ENCODE peak calls at places on chromosomes 2 and 18, in seven cellular contexts. One of them, this sample, is unnamed.

GRCh38 chr2:105933906-105934305 is 189.2 kb downstream of the NCK2 start:
- DNase-seq in WTC11: no peak
- DNase-seq in HCT116: no peak
- DNase-seq in SK-N-SH: no peak
- DNase-seq in H1: no peak
- DNase-seq in HepG2: no peak
- DNase-seq in A549: no peak
- DNase-seq in this sample: no peak

GRCh38 chr2:168130302-168130701 is 117.1 kb downstream of the STK39 start:
- DNase-seq in A549: no peak
- DNase-seq in H1: no peak
- DNase-seq in WTC11: no peak
- DNase-seq in SK-N-SH: no peak
- DNase-seq in HCT116: no peak
- DNase-seq in HepG2: no peak
- DNase-seq in this sample: no peak

GRCh38 chr2:218396688-218397501 is 2.8 kb upstream of the CTDSP1 start:
- DNase-seq in HCT116: no peak
- DNase-seq in SK-N-SH: peak
- DNase-seq in WTC11: peak
- DNase-seq in HepG2: peak
- DNase-seq in A549: peak
- DNase-seq in H1: no peak
- DNase-seq in this sample: peak

GRCh38 chr2:74834806-74835755 is 1.2 kb downstream of the HK2 start:
- DNase-seq in H1: peak
- DNase-seq in HepG2: peak
- DNase-seq in SK-N-SH: peak
- DNase-seq in A549: no peak
- DNase-seq in HCT116: no peak
- DNase-seq in WTC11: peak
- DNase-seq in this sample: peak

GRCh38 chr2:107376910-107377309 is 449.8 kb upstream of the RGPD4 start:
- DNase-seq in HepG2: no peak
- DNase-seq in H1: no peak
- DNase-seq in HCT116: no peak
- DNase-seq in SK-N-SH: no peak
- DNase-seq in A549: no peak
- DNase-seq in WTC11: no peak
- DNase-seq in this sample: no peak

GRCh38 chr2:232444409-232445148 is 11.4 kb upstream of the ALPI start:
- DNase-seq in SK-N-SH: peak
- DNase-seq in WTC11: peak
- DNase-seq in H1: peak
- DNase-seq in HCT116: peak
- DNase-seq in HepG2: peak
- DNase-seq in A549: peak
- DNase-seq in this sample: peak

GRCh38 chr2:12330916-12331315 is 385.8 kb upstream of the TRIB2 start:
- DNase-seq in HepG2: no peak
- DNase-seq in H1: no peak
- DNase-seq in A549: no peak
- DNase-seq in WTC11: no peak
- DNase-seq in HCT116: no peak
- DNase-seq in SK-N-SH: no peak
- DNase-seq in this sample: no peak

GRCh38 chr2:211901226-211901625 is 637.4 kb downstream of the ERBB4 start:
- DNase-seq in HCT116: no peak
- DNase-seq in H1: no peak
- DNase-seq in SK-N-SH: no peak
- DNase-seq in WTC11: no peak
- DNase-seq in A549: no peak
- DNase-seq in HepG2: no peak
- DNase-seq in this sample: no peak

GRCh38 chr2:63614448-63614968 is 25.7 kb downstream of the MDH1 start:
- DNase-seq in SK-N-SH: no peak
- DNase-seq in HCT116: peak
- DNase-seq in H1: no peak
- DNase-seq in A549: peak
- DNase-seq in HepG2: peak
- DNase-seq in WTC11: no peak
- DNase-seq in this sample: no peak

GRCh38 chr18:79026491-79026890 is 42.7 kb upstream of the ATP9B start:
- DNase-seq in WTC11: peak
- DNase-seq in H1: no peak
- DNase-seq in HCT116: no peak
- DNase-seq in A549: no peak
- DNase-seq in SK-N-SH: no peak
- DNase-seq in HepG2: no peak
- DNase-seq in this sample: no peak

GRCh38 chr2:27954771-27955384 is 64.3 kb downstream of the BABAM2 start:
- DNase-seq in HCT116: no peak
- DNase-seq in SK-N-SH: no peak
- DNase-seq in WTC11: no peak
- DNase-seq in A549: peak
- DNase-seq in HepG2: peak
- DNase-seq in H1: no peak
- DNase-seq in this sample: peak

GRCh38 chr18:23900979-23901378 is 113.6 kb upstream of the TTC39C start:
- DNase-seq in SK-N-SH: no peak
- DNase-seq in WTC11: peak
- DNase-seq in HepG2: no peak
- DNase-seq in HCT116: no peak
- DNase-seq in A549: no peak
- DNase-seq in H1: no peak
- DNase-seq in this sample: no peak

GRCh38 chr2:110725859-110726258 is 6.5 kb upstream of the ACOXL start:
- DNase-seq in SK-N-SH: no peak
- DNase-seq in WTC11: no peak
- DNase-seq in A549: no peak
- DNase-seq in HepG2: no peak
- DNase-seq in H1: no peak
- DNase-seq in HCT116: no peak
- DNase-seq in this sample: no peak

GRCh38 chr18:48629730-48630324 is 91.0 kb downstream of the CTIF start:
- DNase-seq in HepG2: peak
- DNase-seq in SK-N-SH: peak
- DNase-seq in HCT116: peak
- DNase-seq in WTC11: no peak
- DNase-seq in A549: peak
- DNase-seq in H1: no peak
- DNase-seq in this sample: no peak

GRCh38 chr2:119697290-119698013 is 18.5 kb downstream of the TMEM177 start:
- DNase-seq in H1: no peak
- DNase-seq in HepG2: no peak
- DNase-seq in SK-N-SH: no peak
- DNase-seq in A549: no peak
- DNase-seq in WTC11: no peak
- DNase-seq in HCT116: no peak
- DNase-seq in this sample: no peak

GRCh38 chr18:46468431-46469180 is 188.4 kb downstream of the LOXHD1 start:
- DNase-seq in WTC11: no peak
- DNase-seq in HCT116: no peak
- DNase-seq in H1: no peak
- DNase-seq in A549: no peak
- DNase-seq in HepG2: no peak
- DNase-seq in SK-N-SH: no peak
- DNase-seq in this sample: no peak

GRCh38 chr2:145116834-145117233 is 596.9 kb upstream of the ZEB2 start:
- DNase-seq in WTC11: no peak
- DNase-seq in A549: no peak
- DNase-seq in SK-N-SH: no peak
- DNase-seq in HepG2: no peak
- DNase-seq in H1: no peak
- DNase-seq in HCT116: no peak
- DNase-seq in this sample: no peak
- TF ChIP-seq CTCF in WTC11: no peak
- TF ChIP-seq CTCF in A549: no peak
- TF ChIP-seq CTCF in SK-N-SH: no peak
- TF ChIP-seq CTCF in HepG2: no peak
- TF ChIP-seq CTCF in H1: no peak
- TF ChIP-seq CTCF in HCT116: no peak
- TF ChIP-seq CTCF in this sample: no peak

GRCh38 chr2:50433635-50434034 is 598.3 kb downstream of the NRXN1 start:
- DNase-seq in H1: no peak
- DNase-seq in HCT116: no peak
- DNase-seq in SK-N-SH: no peak
- DNase-seq in HepG2: no peak
- DNase-seq in WTC11: no peak
- DNase-seq in A549: no peak
- DNase-seq in this sample: no peak

DNA sequence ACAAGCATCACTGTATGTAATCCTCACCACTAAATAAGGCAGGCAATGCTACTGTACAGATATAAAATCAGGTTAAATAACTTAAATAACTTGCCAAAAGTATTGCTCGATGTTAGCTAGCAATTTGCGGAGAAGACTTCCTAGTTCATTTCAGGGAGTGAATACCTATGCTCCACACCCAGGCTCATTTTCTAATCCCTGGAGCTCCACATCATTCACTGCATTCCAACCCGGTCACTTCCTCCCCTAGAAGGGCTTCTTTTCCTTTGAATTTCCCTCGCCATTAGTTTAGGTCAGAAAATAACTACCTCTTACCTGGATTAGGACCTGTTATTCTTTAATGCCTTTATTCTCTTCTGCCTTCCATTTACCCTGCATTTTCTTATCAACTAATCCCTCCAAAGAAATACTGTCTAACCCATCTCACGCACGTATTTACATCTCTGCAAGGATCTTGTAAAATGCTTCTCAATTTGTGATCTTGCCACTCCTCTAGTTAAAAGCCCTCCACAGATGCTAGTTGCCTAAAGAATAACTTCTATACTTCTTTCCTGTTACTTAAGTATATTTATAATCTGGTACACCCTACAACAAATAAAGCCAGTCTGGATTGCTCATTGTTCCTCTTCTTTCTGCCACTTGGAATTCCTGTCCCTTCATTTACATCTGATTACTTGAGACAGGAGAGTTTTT is 599.8 kb downstream of the NRXN1 start:
- DNase-seq in HepG2: no peak
- DNase-seq in A549: no peak
- DNase-seq in WTC11: no peak
- DNase-seq in H1: no peak
- DNase-seq in HCT116: no peak
- DNase-seq in SK-N-SH: no peak
- DNase-seq in this sample: no peak
- TF ChIP-seq MAX in HepG2: no peak
- TF ChIP-seq MAX in A549: no peak
- TF ChIP-seq MAX in WTC11: no peak
- TF ChIP-seq MAX in H1: no peak
- TF ChIP-seq MAX in HCT116: no peak
- TF ChIP-seq MAX in SK-N-SH: no peak
- TF ChIP-seq MAX in this sample: no peak

GRCh38 chr2:88022522-88022921 is 6.2 kb upstream of the RNU2-63P start:
- DNase-seq in HCT116: no peak
- DNase-seq in H1: no peak
- DNase-seq in SK-N-SH: no peak
- DNase-seq in HepG2: no peak
- DNase-seq in A549: no peak
- DNase-seq in WTC11: no peak
- DNase-seq in this sample: no peak

GRCh38 chr2:88018969-88019368 is 2.6 kb upstream of the RNU2-63P start:
- DNase-seq in H1: no peak
- DNase-seq in WTC11: no peak
- DNase-seq in SK-N-SH: no peak
- DNase-seq in HCT116: no peak
- DNase-seq in HepG2: no peak
- DNase-seq in A549: no peak
- DNase-seq in this sample: no peak

GRCh38 chr2:88016086-88016947 is at the start of gene RNU2-63P:
- DNase-seq in WTC11: peak
- DNase-seq in A549: peak
- DNase-seq in H1: peak
- DNase-seq in HepG2: peak
- DNase-seq in HCT116: peak
- DNase-seq in SK-N-SH: peak
- DNase-seq in this sample: peak

GRCh38 chr2:88016948-88017779 is 817 bp upstream of the RNU2-63P start:
- DNase-seq in SK-N-SH: peak
- DNase-seq in HCT116: peak
- DNase-seq in HepG2: peak
- DNase-seq in WTC11: peak
- DNase-seq in H1: no peak
- DNase-seq in A549: peak
- DNase-seq in this sample: peak

DNA sequence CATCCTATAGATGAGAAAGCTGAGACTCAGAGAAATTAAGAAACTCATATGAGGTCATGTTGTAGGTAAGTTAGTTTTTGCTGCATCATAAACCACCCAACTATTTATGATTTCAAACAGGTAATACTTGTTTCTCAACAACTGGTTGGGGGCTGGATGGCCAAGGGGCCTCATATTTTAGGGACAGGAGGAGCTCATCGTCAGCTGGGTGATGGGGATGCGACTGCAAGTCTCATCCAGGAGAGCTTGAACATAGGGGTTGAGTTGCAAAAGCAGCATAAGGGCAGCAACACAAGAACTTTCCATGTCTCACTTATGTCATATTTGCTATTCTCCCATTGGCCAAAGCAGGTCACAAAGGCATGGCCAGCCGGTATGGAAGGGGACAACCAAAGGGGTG is 3.6 kb upstream of the RNU2-63P start:
- DNase-seq in WTC11: no peak
- DNase-seq in SK-N-SH: no peak
- DNase-seq in HepG2: no peak
- DNase-seq in H1: no peak
- DNase-seq in A549: no peak
- DNase-seq in HCT116: no peak
- DNase-seq in this sample: no peak
- TF ChIP-seq CTCF in WTC11: no peak
- TF ChIP-seq CTCF in SK-N-SH: no peak
- TF ChIP-seq CTCF in HepG2: no peak
- TF ChIP-seq CTCF in H1: no peak
- TF ChIP-seq CTCF in A549: no peak
- TF ChIP-seq CTCF in HCT116: no peak
- TF ChIP-seq CTCF in this sample: no peak

GRCh38 chr2:240295256-240296103 is 140.0 kb upstream of the GPC1 start:
- DNase-seq in HepG2: no peak
- DNase-seq in SK-N-SH: no peak
- DNase-seq in WTC11: no peak
- DNase-seq in HCT116: no peak
- DNase-seq in A549: no peak
- DNase-seq in H1: no peak
- DNase-seq in this sample: no peak

GRCh38 chr2:240294514-240294913 is 140.9 kb upstream of the GPC1 start:
- DNase-seq in SK-N-SH: no peak
- DNase-seq in HepG2: no peak
- DNase-seq in HCT116: no peak
- DNase-seq in A549: no peak
- DNase-seq in WTC11: no peak
- DNase-seq in H1: no peak
- DNase-seq in this sample: no peak

GRCh38 chr2:240293126-240293864 is 142.2 kb upstream of the GPC1 start:
- DNase-seq in HepG2: no peak
- DNase-seq in H1: no peak
- DNase-seq in A549: no peak
- DNase-seq in HCT116: no peak
- DNase-seq in SK-N-SH: peak
- DNase-seq in WTC11: no peak
- DNase-seq in this sample: no peak

GRCh38 chr2:240292622-240293021 is 142.8 kb upstream of the GPC1 start:
- DNase-seq in HepG2: no peak
- DNase-seq in A549: no peak
- DNase-seq in WTC11: no peak
- DNase-seq in SK-N-SH: no peak
- DNase-seq in HCT116: no peak
- DNase-seq in H1: no peak
- DNase-seq in this sample: no peak

GRCh38 chr2:240293865-240294461 is 141.5 kb upstream of the GPC1 start:
- DNase-seq in WTC11: no peak
- DNase-seq in HepG2: no peak
- DNase-seq in HCT116: no peak
- DNase-seq in H1: no peak
- DNase-seq in A549: no peak
- DNase-seq in SK-N-SH: peak
- DNase-seq in this sample: no peak
- TF ChIP-seq MAX in WTC11: no peak
- TF ChIP-seq MAX in HepG2: no peak
- TF ChIP-seq MAX in HCT116: no peak
- TF ChIP-seq MAX in H1: no peak
- TF ChIP-seq MAX in A549: no peak
- TF ChIP-seq MAX in SK-N-SH: no peak
- TF ChIP-seq MAX in this sample: no peak